ENCODE peak calls at places on chromosomes 7 and 10, in seven cellular contexts. One of them, this sample, is unnamed.

GRCh38 chr10:98119891-98120290 is 14.6 kb upstream of the R3HCC1L start:
- DNase-seq in M059J: no peak
- DNase-seq in COR-L47: no peak
- DNase-seq in astrocyte of the cerebellum: no peak
- DNase-seq in activated T-cell treated with anti-CD3 and anti-CD28 coated beads, Interleukin-2, amount 50 U/mL, for 72 hours: no peak
- DNase-seq in PC-9: no peak
- DNase-seq in progenitor cell of endocrine pancreas: no peak
- DNase-seq in this sample: no peak

GRCh38 chr7:54932818-54933543 is 85.8 kb upstream of the EGFR start:
- DNase-seq in M059J: peak
- DNase-seq in COR-L47: peak
- DNase-seq in astrocyte of the cerebellum: peak
- DNase-seq in activated T-cell treated with anti-CD3 and anti-CD28 coated beads, Interleukin-2, amount 50 U/mL, for 72 hours: no peak
- DNase-seq in PC-9: peak
- DNase-seq in progenitor cell of endocrine pancreas: peak
- DNase-seq in this sample: peak

GRCh38 chr10:20552382-20552781 is 344.7 kb downstream of the NEBL start:
- DNase-seq in M059J: no peak
- DNase-seq in COR-L47: no peak
- DNase-seq in astrocyte of the cerebellum: no peak
- DNase-seq in activated T-cell treated with anti-CD3 and anti-CD28 coated beads, Interleukin-2, amount 50 U/mL, for 72 hours: no peak
- DNase-seq in PC-9: no peak
- DNase-seq in progenitor cell of endocrine pancreas: no peak
- DNase-seq in this sample: no peak

GRCh38 chr10:86178401-86179142 is 188.0 kb downstream of the GRID1 start:
- DNase-seq in M059J: peak
- DNase-seq in COR-L47: no peak
- DNase-seq in astrocyte of the cerebellum: no peak
- DNase-seq in activated T-cell treated with anti-CD3 and anti-CD28 coated beads, Interleukin-2, amount 50 U/mL, for 72 hours: no peak
- DNase-seq in PC-9: no peak
- DNase-seq in progenitor cell of endocrine pancreas: peak
- DNase-seq in this sample: peak

GRCh38 chr10:101241840-101242707 is 12.8 kb upstream of the LBX1 start:
- DNase-seq in M059J: no peak
- DNase-seq in COR-L47: no peak
- DNase-seq in astrocyte of the cerebellum: no peak
- DNase-seq in activated T-cell treated with anti-CD3 and anti-CD28 coated beads, Interleukin-2, amount 50 U/mL, for 72 hours: no peak
- DNase-seq in PC-9: no peak
- DNase-seq in progenitor cell of endocrine pancreas: no peak
- DNase-seq in this sample: no peak

GRCh38 chr10:46531737-46532136 is 24.7 kb downstream of the GPRIN2 start:
- DNase-seq in M059J: no peak
- DNase-seq in COR-L47: no peak
- DNase-seq in astrocyte of the cerebellum: no peak
- DNase-seq in activated T-cell treated with anti-CD3 and anti-CD28 coated beads, Interleukin-2, amount 50 U/mL, for 72 hours: no peak
- DNase-seq in PC-9: no peak
- DNase-seq in progenitor cell of endocrine pancreas: no peak
- DNase-seq in this sample: no peak

GRCh38 chr10:22667093-22667480 is 47.3 kb downstream of the PIP4K2A start:
- DNase-seq in M059J: no peak
- DNase-seq in COR-L47: no peak
- DNase-seq in astrocyte of the cerebellum: no peak
- DNase-seq in activated T-cell treated with anti-CD3 and anti-CD28 coated beads, Interleukin-2, amount 50 U/mL, for 72 hours: no peak
- DNase-seq in PC-9: no peak
- DNase-seq in progenitor cell of endocrine pancreas: no peak
- DNase-seq in this sample: no peak

GRCh38 chr7:86776136-86776535 is 132.4 kb downstream of the GRM3 start:
- DNase-seq in M059J: no peak
- DNase-seq in COR-L47: peak
- DNase-seq in astrocyte of the cerebellum: no peak
- DNase-seq in activated T-cell treated with anti-CD3 and anti-CD28 coated beads, Interleukin-2, amount 50 U/mL, for 72 hours: no peak
- DNase-seq in PC-9: no peak
- DNase-seq in progenitor cell of endocrine pancreas: no peak
- DNase-seq in this sample: no peak

GRCh38 chr7:25389489-25390106 is 161.3 kb upstream of the NPVF start:
- DNase-seq in M059J: peak
- DNase-seq in COR-L47: peak
- DNase-seq in astrocyte of the cerebellum: peak
- DNase-seq in activated T-cell treated with anti-CD3 and anti-CD28 coated beads, Interleukin-2, amount 50 U/mL, for 72 hours: peak
- DNase-seq in PC-9: no peak
- DNase-seq in progenitor cell of endocrine pancreas: no peak
- DNase-seq in this sample: peak

GRCh38 chr10:84665883-84666463 is 337.6 kb downstream of the CCSER2 start:
- DNase-seq in M059J: peak
- DNase-seq in COR-L47: no peak
- DNase-seq in astrocyte of the cerebellum: no peak
- DNase-seq in activated T-cell treated with anti-CD3 and anti-CD28 coated beads, Interleukin-2, amount 50 U/mL, for 72 hours: peak
- DNase-seq in PC-9: peak
- DNase-seq in progenitor cell of endocrine pancreas: no peak
- DNase-seq in this sample: peak

GRCh38 chr10:121990015-121990677 is 1.2 kb downstream of the TACC2 start:
- DNase-seq in M059J: peak
- DNase-seq in COR-L47: no peak
- DNase-seq in astrocyte of the cerebellum: no peak
- DNase-seq in activated T-cell treated with anti-CD3 and anti-CD28 coated beads, Interleukin-2, amount 50 U/mL, for 72 hours: no peak
- DNase-seq in PC-9: no peak
- DNase-seq in progenitor cell of endocrine pancreas: no peak
- DNase-seq in this sample: no peak

GRCh38 chr10:76523215-76523614 is 1091.8 kb downstream of the LRMDA start:
- DNase-seq in M059J: peak
- DNase-seq in COR-L47: no peak
- DNase-seq in astrocyte of the cerebellum: no peak
- DNase-seq in activated T-cell treated with anti-CD3 and anti-CD28 coated beads, Interleukin-2, amount 50 U/mL, for 72 hours: no peak
- DNase-seq in PC-9: no peak
- DNase-seq in progenitor cell of endocrine pancreas: no peak
- DNase-seq in this sample: no peak